ENCODE peak calls at places on chromosomes 12 and 14, in five cellular contexts. T is NCI-H2029 treated with DMSO at 0.1 percent for 48 hours; Q is LHCN-M2; Z is activated T-helper 9 cell treated with anti-CD3 and anti-CD28 coated beads, Interleukin-2, amount 50 U/mL, for 16 hours; E is caudate nucleus. K is an unnamed sample.

GRCh38 chr12:65306603-65307501 is 28.4 kb downstream of the MSRB3 start:
- DNase-seq in T (no peak), Q (peak), Z (no peak), E (no peak), K (no peak)

GRCh38 chr14:100855256-100855930 is 29.5 kb downstream of the MEG3 start:
- DNase-seq in E (no peak), Z (no peak), T (no peak), Q (no peak), K (no peak)

GRCh38 chr14:91317381-91318313 is 73.1 kb upstream of the GPR68 start:
- DNase-seq in Q (no peak), Z (peak), T (peak), E (no peak), K (no peak)

GRCh38 chr12:27619308-27619707 is 76.9 kb upstream of the REP15 start:
- DNase-seq in Z (no peak), E (no peak), T (no peak), Q (peak), K (no peak)

GRCh38 chr12:31496257-31496656 is 94.7 kb downstream of the DENND5B start:
- DNase-seq in Z (no peak), Q (no peak), T (no peak), E (no peak), K (no peak)

GRCh38 chr14:38045461-38045860 is 162.2 kb upstream of the SSTR1 start:
- DNase-seq in Z (no peak), T (no peak), E (no peak), Q (no peak), K (no peak)

GRCh38 chr14:22152161-22152870 is 436.7 kb downstream of the DAD1 start:
- DNase-seq in Q (no peak), E (no peak), Z (no peak), T (no peak), K (no peak)

GRCh38 chr12:52175411-52176350 is 16.1 kb downstream of the KRT80 start:
- DNase-seq in Z (no peak), Q (peak), E (no peak), T (no peak), K (no peak)

GRCh38 chr14:72947366-72948160 is 21.3 kb downstream of the DCAF4 start:
- DNase-seq in Q (peak), T (no peak), E (no peak), Z (no peak), K (no peak)

GRCh38 chr12:52494100-52494499 is 1.0 kb upstream of the KRT6A start:
- DNase-seq in Z (no peak), T (no peak), E (no peak), Q (no peak), K (no peak)

GRCh38 chr14:75430526-75430925 is 2.7 kb downstream of the JDP2 start:
- DNase-seq in E (no peak), Z (no peak), T (no peak), Q (peak), K (no peak)

GRCh38 chr12:92845320-92845719 is 83.8 kb downstream of the EEA1 start:
- DNase-seq in E (no peak), Z (no peak), T (no peak), Q (no peak), K (no peak)

GRCh38 chr14:45085004-45085403 is 1.1 kb downstream of the PRPF39 start:
- DNase-seq in E (no peak), Q (peak), T (no peak), Z (no peak), K (no peak)

GRCh38 chr12:96907681-96908163 is 665 bp downstream of the NEDD1 start:
- DNase-seq in E (no peak), Z (no peak), Q (peak), T (no peak), K (peak)

GRCh38 chr12:2963760-2964292 is 4.6 kb downstream of the TEAD4 start:
- DNase-seq in Z (no peak), Q (peak), T (no peak), E (no peak), K (no peak)

GRCh38 chr14:80425686-80426085 is 214.4 kb upstream of the DIO2 start:
- DNase-seq in T (no peak), Z (no peak), E (no peak), Q (peak), K (no peak)

GRCh38 chr12:112347521-112347920 is 34.7 kb downstream of the HECTD4 start:
- DNase-seq in E (no peak), Q (peak), T (no peak), Z (no peak), K (no peak)

GRCh38 chr14:88385212-88386101 is at the start of gene SPATA7:
- DNase-seq in Q (peak), Z (peak), T (peak), E (peak), K (peak)

GRCh38 chr14:67575684-67576083 is 24.4 kb downstream of the PIGH start:
- DNase-seq in Q (no peak), E (no peak), T (no peak), Z (no peak), K (no peak)

GRCh38 chr12:122106891-122107660 is 28.5 kb downstream of the MLXIP start:
- DNase-seq in Z (no peak), E (no peak), T (peak), Q (peak), K (no peak)

GRCh38 chr12:12202105-12202504 is 64.7 kb downstream of the LRP6 start:
- DNase-seq in Q (no peak), T (no peak), E (no peak), Z (no peak), K (no peak)

GRCh38 chr12:122963928-122964240 is 2.4 kb downstream of the ABCB9 start:
- DNase-seq in Z (no peak), E (peak), Q (no peak), T (no peak), K (no peak)

GRCh38 chr14:90830931-90831701 is 14.9 kb upstream of the TTC7B start:
- DNase-seq in Q (no peak), T (no peak), E (no peak), Z (no peak), K (no peak)

GRCh38 chr12:127174881-127175280 is 1092.1 kb upstream of the TMEM132C start:
- DNase-seq in Z (no peak), T (no peak), E (no peak), Q (peak), K (no peak)

GRCh38 chr12:2092890-2093289 is 40.1 kb downstream of the CACNA1C start:
- DNase-seq in Q (no peak), E (no peak), Z (no peak), T (no peak), K (no peak)

GRCh38 chr14:105075364-105076295 is 10.4 kb upstream of the GPR132 start:
- DNase-seq in Q (peak), E (no peak), T (no peak), Z (no peak), K (no peak)